ENCODE peak calls at places on chromosome 3, in ten cellular contexts. V, U, X, Y, K, E, H, W, C and P are unnamed samples.

GRCh38 chr3:160448845-160449659 is 534 bp downstream of the TRIM59 start:
- DNase-seq in C (peak; percentile 77), X (no peak), K (peak; percentile 68), Y (peak; percentile 13), V (no peak), U (peak; percentile 53), E (peak; percentile 26), W (peak; percentile 80), H (no peak), P (no peak)

GRCh38 chr3:143601738-143602480 is 246.4 kb downstream of the SLC9A9 start:
- DNase-seq in W (no peak), X (no peak), E (peak; percentile 59), K (peak; percentile 77), V (no peak), H (no peak), C (no peak), U (no peak), Y (no peak), P (no peak)

GRCh38 chr3:155313303-155313702 is 19.8 kb upstream of the STRIT1 start:
- DNase-seq in V (no peak), W (no peak), E (no peak), C (no peak), X (no peak), U (no peak), H (no peak), Y (no peak), K (no peak), P (no peak)

GRCh38 chr3:176159796-176160195 is 1037.5 kb downstream of the TBL1XR1 start:
- DNase-seq in K (no peak), V (no peak), W (no peak), C (no peak), E (peak; percentile 0), U (no peak), X (no peak), Y (no peak), H (peak; percentile 6), P (no peak)

GRCh38 chr3:122488262-122488973 is 26.3 kb downstream of the KPNA1 start:
- DNase-seq in C (no peak), Y (no peak), W (no peak), E (no peak), K (no peak), U (no peak), V (no peak), H (no peak), X (no peak), P (no peak)

GRCh38 chr3:66393486-66394260 is 107.1 kb downstream of the LRIG1 start:
- DNase-seq in Y (no peak), H (no peak), K (peak; percentile 44), C (peak; percentile 72), E (no peak), X (peak; percentile 53), W (peak; percentile 41), U (no peak), V (no peak), P (no peak)

GRCh38 chr3:12545473-12545791 is at the start of gene MKRN2OS:
- DNase-seq in E (no peak), W (peak; percentile 64), X (no peak), C (no peak), H (peak; percentile 79), K (no peak), U (no peak), V (no peak), Y (no peak), P (no peak)

GRCh38 chr3:59185586-59186381 is 136.0 kb upstream of the CFAP20DC start:
- DNase-seq in Y (no peak), C (no peak), H (peak; percentile 7), W (peak; percentile 52), X (no peak), U (peak; percentile 3), V (no peak), K (no peak), E (no peak), P (no peak)

GRCh38 chr3:100268986-100269385 is 8.2 kb downstream of the TBC1D23 start:
- DNase-seq in Y (no peak), V (no peak), W (no peak), U (peak; percentile 34), C (no peak), E (no peak), H (no peak), K (no peak), X (no peak), P (no peak)

GRCh38 chr3:111733154-111733553 is 125.9 kb upstream of the PHLDB2 start:
- DNase-seq in V (no peak), K (no peak), W (no peak), H (peak; percentile 49), Y (no peak), C (no peak), E (no peak), U (no peak), X (no peak), P (no peak)

GRCh38 chr3:178022599-178022998 is 513.6 kb upstream of the KCNMB2 start:
- DNase-seq in W (no peak), U (peak; percentile 5), X (no peak), K (no peak), E (no peak), Y (no peak), H (no peak), V (no peak), C (no peak), P (no peak)

GRCh38 chr3:126621171-126621570 is 33.8 kb downstream of the TXNRD3 start:
- DNase-seq in V (no peak), X (no peak), U (peak; percentile 70), Y (no peak), W (peak; percentile 0), C (no peak), H (no peak), K (no peak), E (peak; percentile 5), P (no peak)